ENCODE peak calls at places on chromosome 16, in six cellular contexts. S is cardiac septum; Y is OCI-LY7; D is heart right ventricle; M is GDM1; X is CD4-positive, CD25-positive, alpha-beta regulatory T cell. L is an unnamed sample.

GRCh38 chr16:9258423-9259051 is 167.1 kb downstream of the HAPSTR1 start:
- DNase-seq in S (no peak), Y (peak), D (peak), M (peak), X (no peak), L (no peak)

GRCh38 chr16:75550211-75550662 is 5.8 kb downstream of the TMEM231 start:
- DNase-seq in S (no peak), Y (peak), D (peak), M (peak), X (no peak), L (peak)

GRCh38 chr16:14003119-14003570 is 68.0 kb upstream of the MRTFB start:
- DNase-seq in S (peak), Y (peak), D (peak), M (peak), X (no peak), L (peak)

GRCh38 chr16:82091225-82091624 is 56.2 kb downstream of the HSD17B2 start:
- DNase-seq in S (no peak), Y (no peak), D (no peak), M (no peak), X (no peak), L (no peak)

GRCh38 chr16:8655184-8655717 is 19.2 kb upstream of the ABAT start:
- DNase-seq in S (no peak), Y (peak), D (no peak), M (peak), X (no peak), L (no peak)

GRCh38 chr16:354286-354881 is 1.9 kb upstream of the AXIN1 start:
- DNase-seq in S (no peak), Y (no peak), D (no peak), M (no peak), X (no peak), L (no peak)

GRCh38 chr16:49590166-49590871 is 216.7 kb downstream of the C16orf78 start:
- DNase-seq in S (peak), Y (no peak), D (no peak), M (no peak), X (no peak), L (peak)

GRCh38 chr16:86994651-86995171 is 322.5 kb downstream of the C16orf95 start:
- DNase-seq in S (no peak), Y (no peak), D (no peak), M (no peak), X (no peak), L (no peak)

GRCh38 chr16:50207652-50208051 is 54.5 kb downstream of the TENT4B start:
- DNase-seq in S (no peak), Y (no peak), D (peak), M (no peak), X (no peak), L (no peak)

GRCh38 chr16:2919511-2920255 is 8.0 kb downstream of the FLYWCH1 start:
- DNase-seq in S (no peak), Y (peak), D (peak), M (peak), X (peak), L (no peak)

GRCh38 chr16:1496464-1496863 is 3.3 kb downstream of the TELO2 start:
- DNase-seq in S (no peak), Y (no peak), D (no peak), M (no peak), X (no peak), L (no peak)

GRCh38 chr16:23712976-23713375 is at the start of gene ERN2:
- DNase-seq in S (peak), Y (no peak), D (no peak), M (no peak), X (no peak), L (peak)

GRCh38 chr16:24007934-24008333 is 172.2 kb downstream of the PRKCB start:
- DNase-seq in S (no peak), Y (no peak), D (no peak), M (no peak), X (no peak), L (no peak)

GRCh38 chr16:70529051-70529777 is 5.6 kb downstream of the SF3B3 start:
- DNase-seq in S (no peak), Y (peak), D (no peak), M (no peak), X (no peak), L (no peak)

GRCh38 chr16:5214466-5214865 is 116.9 kb upstream of the EEF2KMT start:
- DNase-seq in S (no peak), Y (no peak), D (no peak), M (no peak), X (no peak), L (no peak)

GRCh38 chr16:10646581-10647263 is 48.0 kb downstream of the TEKT5 start:
- DNase-seq in S (no peak), Y (no peak), D (no peak), M (no peak), X (no peak), L (no peak)

GRCh38 chr16:67800252-67801046 is 5.9 kb downstream of the RANBP10 start:
- DNase-seq in S (peak), Y (no peak), D (peak), M (no peak), X (no peak), L (no peak)

GRCh38 chr16:3158014-3158497 is 23.2 kb downstream of the ZNF213 start:
- DNase-seq in S (no peak), Y (no peak), D (no peak), M (no peak), X (no peak), L (no peak)

GRCh38 chr16:56812884-56813283 is 52.1 kb upstream of the SLC12A3 start:
- DNase-seq in S (no peak), Y (no peak), D (no peak), M (no peak), X (no peak), L (no peak)

GRCh38 chr16:80954985-80955384 is 51.7 kb downstream of the CMC2 start:
- DNase-seq in S (no peak), Y (no peak), D (no peak), M (no peak), X (no peak), L (no peak)

GRCh38 chr16:86304868-86305267 is 205.5 kb upstream of the FOXF1 start:
- DNase-seq in S (no peak), Y (no peak), D (no peak), M (no peak), X (no peak), L (no peak)

GRCh38 chr16:27217256-27217655 is 13.9 kb downstream of the KDM8 start:
- DNase-seq in S (no peak), Y (no peak), D (no peak), M (no peak), X (no peak), L (no peak)

GRCh38 chr16:71895679-71896385 is 501 bp downstream of the IST1 start:
- DNase-seq in S (peak), Y (peak), D (peak), M (no peak), X (peak), L (no peak)

L was measured in mesenteric fat pad.